ENCODE peak calls at places on chromosomes 4 and X, in ten cellular contexts. One of them, this sample, is unnamed.

GRCh38 chr4:121277194-121278105 is 103.4 kb downstream of the QRFPR start:
- DNase-seq in BJ: no peak
- DNase-seq in progenitor cell of endocrine pancreas: no peak
- DNase-seq in B cell: no peak
- DNase-seq in brain microvascular endothelial cell: no peak
- DNase-seq in pancreas: no peak
- DNase-seq in epithelial cell of esophagus: peak
- DNase-seq in type B pancreatic cell: no peak
- DNase-seq in Calu3: peak
- DNase-seq in NB4: peak
- DNase-seq in this sample: no peak

GRCh38 chrX:101417981-101418841 is 10.2 kb downstream of the HNRNPH2 start:
- DNase-seq in BJ: no peak
- DNase-seq in progenitor cell of endocrine pancreas: peak
- DNase-seq in B cell: peak
- DNase-seq in brain microvascular endothelial cell: no peak
- DNase-seq in pancreas: peak
- DNase-seq in epithelial cell of esophagus: no peak
- DNase-seq in type B pancreatic cell: no peak
- DNase-seq in Calu3: peak
- DNase-seq in NB4: peak
- DNase-seq in this sample: peak

GRCh38 chr4:134628074-134628473 is 426.5 kb upstream of the PABPC4L start:
- DNase-seq in BJ: peak
- DNase-seq in progenitor cell of endocrine pancreas: no peak
- DNase-seq in B cell: no peak
- DNase-seq in brain microvascular endothelial cell: no peak
- DNase-seq in pancreas: no peak
- DNase-seq in epithelial cell of esophagus: no peak
- DNase-seq in type B pancreatic cell: no peak
- DNase-seq in Calu3: no peak
- DNase-seq in NB4: no peak
- DNase-seq in this sample: no peak

GRCh38 chrX:23773601-23774175 is 9.3 kb upstream of the SAT1 start:
- DNase-seq in BJ: no peak
- DNase-seq in progenitor cell of endocrine pancreas: no peak
- DNase-seq in B cell: peak
- DNase-seq in brain microvascular endothelial cell: no peak
- DNase-seq in pancreas: no peak
- DNase-seq in epithelial cell of esophagus: no peak
- DNase-seq in type B pancreatic cell: no peak
- DNase-seq in Calu3: no peak
- DNase-seq in NB4: peak
- DNase-seq in this sample: no peak

GRCh38 chr4:80215449-80216052 is 18.2 kb downstream of the PRDM8 start:
- DNase-seq in BJ: no peak
- DNase-seq in progenitor cell of endocrine pancreas: no peak
- DNase-seq in B cell: no peak
- DNase-seq in brain microvascular endothelial cell: no peak
- DNase-seq in pancreas: no peak
- DNase-seq in epithelial cell of esophagus: peak
- DNase-seq in type B pancreatic cell: no peak
- DNase-seq in Calu3: no peak
- DNase-seq in NB4: peak
- DNase-seq in this sample: no peak

GRCh38 chr4:90415116-90415515 is 287.9 kb downstream of the CCSER1 start:
- DNase-seq in BJ: no peak
- DNase-seq in progenitor cell of endocrine pancreas: no peak
- DNase-seq in B cell: no peak
- DNase-seq in brain microvascular endothelial cell: no peak
- DNase-seq in pancreas: no peak
- DNase-seq in epithelial cell of esophagus: no peak
- DNase-seq in type B pancreatic cell: no peak
- DNase-seq in Calu3: no peak
- DNase-seq in NB4: no peak
- DNase-seq in this sample: no peak

GRCh38 chr4:105843941-105844340 is 51.3 kb upstream of the NPNT start:
- DNase-seq in BJ: peak
- DNase-seq in progenitor cell of endocrine pancreas: no peak
- DNase-seq in B cell: no peak
- DNase-seq in brain microvascular endothelial cell: no peak
- DNase-seq in pancreas: no peak
- DNase-seq in epithelial cell of esophagus: peak
- DNase-seq in type B pancreatic cell: no peak
- DNase-seq in Calu3: no peak
- DNase-seq in NB4: no peak
- DNase-seq in this sample: no peak

GRCh38 chrX:12447448-12448154 is 309.3 kb downstream of the FRMPD4 start:
- DNase-seq in BJ: peak
- DNase-seq in progenitor cell of endocrine pancreas: no peak
- DNase-seq in B cell: no peak
- DNase-seq in brain microvascular endothelial cell: peak
- DNase-seq in pancreas: no peak
- DNase-seq in epithelial cell of esophagus: peak
- DNase-seq in type B pancreatic cell: no peak
- DNase-seq in Calu3: no peak
- DNase-seq in NB4: no peak
- DNase-seq in this sample: no peak

GRCh38 chr4:71537551-71538065 is 198.8 kb downstream of the SLC4A4 start:
- DNase-seq in BJ: no peak
- DNase-seq in progenitor cell of endocrine pancreas: no peak
- DNase-seq in B cell: no peak
- DNase-seq in brain microvascular endothelial cell: no peak
- DNase-seq in pancreas: no peak
- DNase-seq in epithelial cell of esophagus: no peak
- DNase-seq in type B pancreatic cell: no peak
- DNase-seq in Calu3: no peak
- DNase-seq in NB4: no peak
- DNase-seq in this sample: no peak

GRCh38 chr4:71541541-71541940 is 202.7 kb downstream of the SLC4A4 start:
- DNase-seq in BJ: no peak
- DNase-seq in progenitor cell of endocrine pancreas: no peak
- DNase-seq in B cell: no peak
- DNase-seq in brain microvascular endothelial cell: no peak
- DNase-seq in pancreas: no peak
- DNase-seq in epithelial cell of esophagus: no peak
- DNase-seq in type B pancreatic cell: no peak
- DNase-seq in Calu3: no peak
- DNase-seq in NB4: no peak
- DNase-seq in this sample: no peak

GRCh38 chr4:71538528-71538927 is 199.7 kb downstream of the SLC4A4 start:
- DNase-seq in BJ: no peak
- DNase-seq in progenitor cell of endocrine pancreas: no peak
- DNase-seq in B cell: no peak
- DNase-seq in brain microvascular endothelial cell: no peak
- DNase-seq in pancreas: no peak
- DNase-seq in epithelial cell of esophagus: no peak
- DNase-seq in type B pancreatic cell: no peak
- DNase-seq in Calu3: no peak
- DNase-seq in NB4: no peak
- DNase-seq in this sample: no peak

GRCh38 chr4:71545168-71545567 is 206.3 kb downstream of the SLC4A4 start:
- DNase-seq in BJ: peak
- DNase-seq in progenitor cell of endocrine pancreas: no peak
- DNase-seq in B cell: no peak
- DNase-seq in brain microvascular endothelial cell: peak
- DNase-seq in pancreas: no peak
- DNase-seq in epithelial cell of esophagus: no peak
- DNase-seq in type B pancreatic cell: no peak
- DNase-seq in Calu3: no peak
- DNase-seq in NB4: no peak
- DNase-seq in this sample: no peak

GRCh38 chr4:71540749-71541269 is 202.0 kb downstream of the SLC4A4 start:
- DNase-seq in BJ: no peak
- DNase-seq in progenitor cell of endocrine pancreas: no peak
- DNase-seq in B cell: no peak
- DNase-seq in brain microvascular endothelial cell: peak
- DNase-seq in pancreas: no peak
- DNase-seq in epithelial cell of esophagus: no peak
- DNase-seq in type B pancreatic cell: no peak
- DNase-seq in Calu3: no peak
- DNase-seq in NB4: peak
- DNase-seq in this sample: no peak
- TF ChIP-seq CTCF in BJ: no peak
- TF ChIP-seq CTCF in progenitor cell of endocrine pancreas: no peak
- TF ChIP-seq CTCF in B cell: no peak
- TF ChIP-seq CTCF in brain microvascular endothelial cell: peak
- TF ChIP-seq CTCF in pancreas: no peak
- TF ChIP-seq CTCF in epithelial cell of esophagus: peak
- TF ChIP-seq CTCF in type B pancreatic cell: peak
- TF ChIP-seq CTCF in Calu3: no peak
- TF ChIP-seq CTCF in NB4: peak
- TF ChIP-seq CTCF in this sample: peak

GRCh38 chrX:110432831-110433230 is 74.2 kb downstream of the RTL9 start:
- DNase-seq in BJ: no peak
- DNase-seq in progenitor cell of endocrine pancreas: no peak
- DNase-seq in B cell: no peak
- DNase-seq in brain microvascular endothelial cell: no peak
- DNase-seq in pancreas: no peak
- DNase-seq in epithelial cell of esophagus: no peak
- DNase-seq in type B pancreatic cell: no peak
- DNase-seq in Calu3: no peak
- DNase-seq in NB4: no peak
- DNase-seq in this sample: no peak
- TF ChIP-seq CTCF in BJ: no peak
- TF ChIP-seq CTCF in progenitor cell of endocrine pancreas: no peak
- TF ChIP-seq CTCF in B cell: no peak
- TF ChIP-seq CTCF in brain microvascular endothelial cell: no peak
- TF ChIP-seq CTCF in pancreas: no peak
- TF ChIP-seq CTCF in epithelial cell of esophagus: no peak
- TF ChIP-seq CTCF in type B pancreatic cell: no peak
- TF ChIP-seq CTCF in Calu3: no peak
- TF ChIP-seq CTCF in NB4: no peak
- TF ChIP-seq CTCF in this sample: no peak

GRCh38 chr4:82561745-82562552 is at the start of gene TMEM150C:
- DNase-seq in BJ: no peak
- DNase-seq in progenitor cell of endocrine pancreas: peak
- DNase-seq in B cell: no peak
- DNase-seq in brain microvascular endothelial cell: no peak
- DNase-seq in pancreas: peak
- DNase-seq in epithelial cell of esophagus: peak
- DNase-seq in type B pancreatic cell: no peak
- DNase-seq in Calu3: peak
- DNase-seq in NB4: peak
- DNase-seq in this sample: no peak

GRCh38 chr4:82560853-82561744 is 689 bp downstream of the TMEM150C start:
- DNase-seq in BJ: no peak
- DNase-seq in progenitor cell of endocrine pancreas: peak
- DNase-seq in B cell: no peak
- DNase-seq in brain microvascular endothelial cell: no peak
- DNase-seq in pancreas: peak
- DNase-seq in epithelial cell of esophagus: no peak
- DNase-seq in type B pancreatic cell: no peak
- DNase-seq in Calu3: peak
- DNase-seq in NB4: no peak
- DNase-seq in this sample: no peak

GRCh38 chr4:82559735-82560120 is 2.1 kb downstream of the TMEM150C start:
- DNase-seq in BJ: no peak
- DNase-seq in progenitor cell of endocrine pancreas: no peak
- DNase-seq in B cell: no peak
- DNase-seq in brain microvascular endothelial cell: no peak
- DNase-seq in pancreas: no peak
- DNase-seq in epithelial cell of esophagus: no peak
- DNase-seq in type B pancreatic cell: no peak
- DNase-seq in Calu3: no peak
- DNase-seq in NB4: no peak
- DNase-seq in this sample: no peak

GRCh38 chr4:82567444-82567843 is 5.7 kb upstream of the TMEM150C start:
- DNase-seq in BJ: no peak
- DNase-seq in progenitor cell of endocrine pancreas: no peak
- DNase-seq in B cell: no peak
- DNase-seq in brain microvascular endothelial cell: no peak
- DNase-seq in pancreas: no peak
- DNase-seq in epithelial cell of esophagus: no peak
- DNase-seq in type B pancreatic cell: no peak
- DNase-seq in Calu3: no peak
- DNase-seq in NB4: no peak
- DNase-seq in this sample: no peak

DNA sequence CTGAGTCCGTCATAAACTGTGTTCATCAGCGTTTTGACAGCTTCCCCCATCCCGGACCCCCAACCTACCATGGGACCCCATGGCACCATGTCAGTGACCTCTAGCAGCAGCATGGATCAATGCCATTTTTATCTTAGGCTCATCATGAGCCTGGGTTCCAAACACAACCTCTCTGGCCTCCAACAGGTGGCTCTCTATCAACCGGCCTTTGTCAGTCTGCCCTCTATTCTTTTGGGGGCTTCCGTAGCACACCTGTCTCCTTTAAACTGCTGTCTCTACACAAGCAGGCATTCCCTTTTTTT is 716 bp upstream of the TMEM150C start:
- DNase-seq in BJ: no peak
- DNase-seq in progenitor cell of endocrine pancreas: no peak
- DNase-seq in B cell: no peak
- DNase-seq in brain microvascular endothelial cell: no peak
- DNase-seq in pancreas: no peak
- DNase-seq in epithelial cell of esophagus: no peak
- DNase-seq in type B pancreatic cell: no peak
- DNase-seq in Calu3: no peak
- DNase-seq in NB4: no peak
- DNase-seq in this sample: no peak
- TF ChIP-seq CTCF in BJ: no peak
- TF ChIP-seq CTCF in progenitor cell of endocrine pancreas: no peak
- TF ChIP-seq CTCF in B cell: no peak
- TF ChIP-seq CTCF in brain microvascular endothelial cell: no peak
- TF ChIP-seq CTCF in pancreas: no peak
- TF ChIP-seq CTCF in epithelial cell of esophagus: peak
- TF ChIP-seq CTCF in type B pancreatic cell: no peak
- TF ChIP-seq CTCF in Calu3: no peak
- TF ChIP-seq CTCF in NB4: no peak
- TF ChIP-seq CTCF in this sample: no peak

GRCh38 chr4:32002037-32002747 is 1282.0 kb downstream of the PCDH7 start:
- DNase-seq in BJ: no peak
- DNase-seq in progenitor cell of endocrine pancreas: no peak
- DNase-seq in B cell: no peak
- DNase-seq in brain microvascular endothelial cell: no peak
- DNase-seq in pancreas: no peak
- DNase-seq in epithelial cell of esophagus: no peak
- DNase-seq in type B pancreatic cell: no peak
- DNase-seq in Calu3: no peak
- DNase-seq in NB4: peak
- DNase-seq in this sample: no peak

GRCh38 chr4:31998807-31999206 is 1278.6 kb downstream of the PCDH7 start:
- DNase-seq in BJ: no peak
- DNase-seq in progenitor cell of endocrine pancreas: no peak
- DNase-seq in B cell: no peak
- DNase-seq in brain microvascular endothelial cell: no peak
- DNase-seq in pancreas: no peak
- DNase-seq in epithelial cell of esophagus: no peak
- DNase-seq in type B pancreatic cell: no peak
- DNase-seq in Calu3: no peak
- DNase-seq in NB4: peak
- DNase-seq in this sample: no peak

GRCh38 chr4:32000846-32001488 is 1280.8 kb downstream of the PCDH7 start:
- DNase-seq in BJ: no peak
- DNase-seq in progenitor cell of endocrine pancreas: no peak
- DNase-seq in B cell: no peak
- DNase-seq in brain microvascular endothelial cell: no peak
- DNase-seq in pancreas: no peak
- DNase-seq in epithelial cell of esophagus: no peak
- DNase-seq in type B pancreatic cell: no peak
- DNase-seq in Calu3: no peak
- DNase-seq in NB4: no peak
- DNase-seq in this sample: no peak

GRCh38 chr4:31995943-31996901 is 1276.1 kb downstream of the PCDH7 start:
- DNase-seq in BJ: no peak
- DNase-seq in progenitor cell of endocrine pancreas: peak
- DNase-seq in B cell: no peak
- DNase-seq in brain microvascular endothelial cell: no peak
- DNase-seq in pancreas: peak
- DNase-seq in epithelial cell of esophagus: peak
- DNase-seq in type B pancreatic cell: no peak
- DNase-seq in Calu3: no peak
- DNase-seq in NB4: peak
- DNase-seq in this sample: peak
- TF ChIP-seq CTCF in BJ: no peak
- TF ChIP-seq CTCF in progenitor cell of endocrine pancreas: peak
- TF ChIP-seq CTCF in B cell: no peak
- TF ChIP-seq CTCF in brain microvascular endothelial cell: no peak
- TF ChIP-seq CTCF in pancreas: no peak
- TF ChIP-seq CTCF in epithelial cell of esophagus: no peak
- TF ChIP-seq CTCF in type B pancreatic cell: no peak
- TF ChIP-seq CTCF in Calu3: no peak
- TF ChIP-seq CTCF in NB4: no peak
- TF ChIP-seq CTCF in this sample: no peak

This sample was measured in osteocyte.